ENCODE peak calls at places on chromosomes 3 and 15, in four cellular contexts. D is A549, G is ovary, W is HepG2. B is an unnamed sample. For H3K4me1, the result is how much of the 10 kb centered on the place peaks cover.

GRCh38 chr3:108833616-108834015 is 11.0 kb downstream of the TRAT1 start:
- DNase-seq in D (no peak), G (no peak), W (no peak), B (no peak)

GRCh38 chr3:177538064-177538742 is 340.9 kb upstream of the TBL1XR1 start:
- DNase-seq in D (no peak), G (peak), W (no peak), B (peak)

GRCh38 chr3:130894873-130895330 is 1.0 kb downstream of the ATP2C1 start:
- DNase-seq in D (no peak), G (no peak), W (no peak), B (no peak)

GRCh38 chr3:4302747-4303146 is 422 bp upstream of the SETMAR start:
- DNase-seq in D (no peak), G (peak), W (no peak), B (no peak)

GRCh38 chr3:11803977-11804903 is 42.4 kb downstream of the TAMM41 start:
- DNase-seq in D (peak), G (peak), W (peak), B (peak)

GRCh38 chr3:25594007-25594502 is 70.7 kb downstream of the TOP2B start:
- DNase-seq in D (peak), G (no peak), W (peak), B (peak)

GRCh38 chr3:43073116-43073835 is 32.6 kb downstream of the POMGNT2 start:
- DNase-seq in D (no peak), G (no peak), W (no peak), B (no peak)

GRCh38 chr3:61132062-61132461 is 119.2 kb downstream of the FHIT start:
- DNase-seq in D (no peak), G (no peak), W (no peak), B (no peak)

GRCh38 chr15:44029940-44030568 is 165.0 kb downstream of the FRMD5 start:
- DNase-seq in D (no peak), G (no peak), W (no peak), B (no peak)

GRCh38 chr3:55090746-55091145 is 162.9 kb upstream of the LRTM1 start:
- DNase-seq in D (no peak), G (no peak), W (no peak), B (no peak)

GRCh38 chr3:12449889-12450682 is 34.2 kb upstream of the TSEN2 start:
- DNase-seq in D (no peak), G (no peak), W (no peak), B (no peak)

GRCh38 chr3:106348142-106348690 is 479.4 kb upstream of the CBLB start:
- DNase-seq in D (no peak), G (no peak), W (no peak), B (no peak)

GRCh38 chr3:52428151-52429005 is 16.5 kb downstream of the SEMA3G start:
- DNase-seq in D (peak), G (peak), W (peak), B (peak)

GRCh38 chr3:152621006-152621868 is 213.7 kb upstream of the P2RY1 start:
- DNase-seq in D (no peak), G (no peak), W (no peak), B (no peak)

GRCh38 chr15:68821898-68822380 is 1.2 kb upstream of the ANP32A start:
- DNase-seq in D (peak), G (no peak), W (peak), B (no peak)

GRCh38 chr15:52438047-52438446 is 90.6 kb downstream of the MYO5A start:
- DNase-seq in D (peak), G (no peak), W (peak), B (no peak)

DNA sequence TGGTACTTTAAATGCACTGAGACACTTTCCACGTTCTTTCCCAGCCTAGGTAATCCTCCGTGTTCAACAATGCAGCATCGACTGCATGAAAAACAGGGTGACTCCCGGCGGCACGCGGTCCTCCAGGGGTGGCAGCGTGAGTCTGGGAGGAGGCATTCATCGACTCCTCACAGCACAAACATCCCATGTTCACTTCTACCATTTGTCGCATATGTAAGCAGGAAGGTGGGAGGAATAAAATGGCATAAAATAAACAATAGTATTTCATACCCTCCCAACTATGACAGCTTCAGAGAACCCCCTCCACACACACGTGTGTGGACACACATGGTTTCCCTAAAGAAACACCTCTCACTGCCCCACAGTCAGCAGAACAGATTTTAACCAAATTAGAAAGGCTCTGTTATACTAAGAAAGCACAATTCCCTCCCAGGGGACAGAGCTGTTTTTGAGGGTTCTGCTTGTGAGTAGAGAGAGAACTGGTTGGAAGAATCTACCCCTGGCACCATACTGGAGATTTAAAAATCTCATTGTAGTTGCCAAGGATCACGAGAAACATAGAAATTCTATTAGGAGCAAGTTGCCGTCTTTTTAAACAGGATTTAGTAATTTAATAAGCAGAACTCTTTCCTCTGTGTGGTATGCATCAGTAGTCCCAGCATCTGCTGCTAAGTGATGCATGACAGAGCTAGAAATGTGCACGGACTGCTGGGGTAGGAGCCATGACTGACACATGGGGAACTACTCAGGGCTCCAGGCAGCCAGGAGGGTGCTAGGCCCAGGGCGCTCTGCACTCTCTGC is 6.0 kb downstream of the FAM43A start:
- DNase-seq in D (no peak), G (no peak), W (no peak), B (peak)
- TF ChIP-seq EP300 in D (no peak), G (no peak), W (no peak), B (peak)

DNA sequence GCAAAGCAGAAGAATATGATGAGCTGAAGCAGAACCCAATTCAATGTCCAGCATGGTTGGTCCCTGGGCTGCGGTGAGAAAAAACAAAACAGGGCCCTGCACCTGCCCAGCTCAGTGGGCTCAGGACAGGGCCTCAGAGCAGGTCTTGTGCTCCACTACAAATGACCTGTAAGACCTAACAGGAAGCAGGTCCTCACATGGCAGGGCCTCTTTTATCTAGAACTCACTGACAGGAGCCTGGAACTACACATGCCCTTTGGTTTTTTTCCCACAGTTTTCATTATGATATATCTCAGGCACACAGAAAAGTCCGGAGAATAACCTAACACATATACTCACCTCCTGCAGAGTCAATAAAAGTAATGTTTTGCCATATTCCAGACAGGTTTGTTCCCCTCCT is 38.4 kb downstream of the CCDC12 start:
- DNase-seq in D (no peak), G (no peak), W (no peak), B (no peak)
- H3K4me1 ChIP-seq in D (half or more), G (under half), W (half or more), B (under half)

GRCh38 chr3:59240856-59241255 is 191.0 kb upstream of the CFAP20DC start:
- DNase-seq in D (no peak), G (no peak), W (no peak), B (no peak)

GRCh38 chr3:59237121-59237520 is 187.3 kb upstream of the CFAP20DC start:
- DNase-seq in D (no peak), G (no peak), W (no peak), B (no peak)

GRCh38 chr3:59235221-59236012 is 185.6 kb upstream of the CFAP20DC start:
- DNase-seq in D (no peak), G (no peak), W (no peak), B (no peak)
- TF ChIP-seq EP300 in D (no peak), G (no peak), W (no peak), B (no peak)

GRCh38 chr15:58479941-58480340 is 48.1 kb downstream of the LIPC start:
- DNase-seq in D (no peak), G (no peak), W (no peak), B (no peak)
- H3K4me1 ChIP-seq in D (under half), G (under half), W (under half), B (under half)

GRCh38 chr3:97691354-97691753 is 73.2 kb upstream of the ARL6 start:
- DNase-seq in D (no peak), G (no peak), W (no peak), B (no peak)
- TF ChIP-seq EP300 in D (no peak), G (no peak), W (no peak), B (no peak)

B was measured in SK-N-SH.